ENCODE peak calls at places on chromosomes 13 and 19, in four cellular contexts. One of them, this sample, is unnamed.

GRCh38 chr19:33712268-33712667 is 84.4 kb upstream of the KCTD15 start:
- DNase-seq in GM23248: no peak
- DNase-seq in HCT116: no peak
- DNase-seq in DND-41: no peak
- DNase-seq in this sample: no peak

GRCh38 chr19:27997069-27997468 is 1215.9 kb downstream of the UQCRFS1 start:
- DNase-seq in GM23248: no peak
- DNase-seq in HCT116: no peak
- DNase-seq in DND-41: no peak
- DNase-seq in this sample: no peak

GRCh38 chr13:26037302-26037701 is 14.5 kb downstream of the SHISA2 start:
- DNase-seq in GM23248: no peak
- DNase-seq in HCT116: peak; percentile 23
- DNase-seq in DND-41: peak; percentile 53
- DNase-seq in this sample: peak; percentile 37

GRCh38 chr13:98157188-98157587 is 14.3 kb downstream of the FARP1 start:
- DNase-seq in GM23248: no peak
- DNase-seq in HCT116: no peak
- DNase-seq in DND-41: no peak
- DNase-seq in this sample: no peak

GRCh38 chr19:18274776-18275356 is 614 bp upstream of the IQCN start:
- DNase-seq in GM23248: peak; percentile 96
- DNase-seq in HCT116: no peak
- DNase-seq in DND-41: no peak
- DNase-seq in this sample: no peak

GRCh38 chr13:31198524-31198923 is 1.3 kb upstream of the B3GLCT start:
- DNase-seq in GM23248: no peak
- DNase-seq in HCT116: no peak
- DNase-seq in DND-41: no peak
- DNase-seq in this sample: no peak

GRCh38 chr13:73684286-73684685 is 449.9 kb downstream of the KLF12 start:
- DNase-seq in GM23248: no peak
- DNase-seq in HCT116: no peak
- DNase-seq in DND-41: no peak
- DNase-seq in this sample: no peak

GRCh38 chr13:105773887-105774538 is 761.4 kb downstream of the EFNB2 start:
- DNase-seq in GM23248: no peak
- DNase-seq in HCT116: peak; percentile 63
- DNase-seq in DND-41: peak; percentile 82
- DNase-seq in this sample: no peak

GRCh38 chr13:20828540-20829364 is 55.0 kb upstream of the EEF1AKMT1 start:
- DNase-seq in GM23248: peak; percentile 81
- DNase-seq in HCT116: peak; percentile 26
- DNase-seq in DND-41: peak; percentile 52
- DNase-seq in this sample: peak; percentile 68

GRCh38 chr13:99702687-99703319 is 201.5 kb downstream of the TM9SF2 start:
- DNase-seq in GM23248: no peak
- DNase-seq in HCT116: no peak
- DNase-seq in DND-41: no peak
- DNase-seq in this sample: no peak

GRCh38 chr19:4506449-4507149 is 11.7 kb downstream of the PLIN4 start:
- DNase-seq in GM23248: peak; percentile 75
- DNase-seq in HCT116: no peak
- DNase-seq in DND-41: no peak
- DNase-seq in this sample: no peak

GRCh38 chr13:33125821-33126570 is 109.8 kb downstream of the KL start:
- DNase-seq in GM23248: peak; percentile 96
- DNase-seq in HCT116: peak; percentile 87
- DNase-seq in DND-41: no peak
- DNase-seq in this sample: no peak

GRCh38 chr13:97280478-97280877 is 58.3 kb downstream of the MBNL2 start:
- DNase-seq in GM23248: peak; percentile 27
- DNase-seq in HCT116: no peak
- DNase-seq in DND-41: peak; percentile 10
- DNase-seq in this sample: no peak

GRCh38 chr13:95204231-95204765 is 97.0 kb downstream of the ABCC4 start:
- DNase-seq in GM23248: no peak
- DNase-seq in HCT116: no peak
- DNase-seq in DND-41: no peak
- DNase-seq in this sample: no peak

GRCh38 chr13:102642475-102642874 is 45.7 kb downstream of the TPP2 start:
- DNase-seq in GM23248: no peak
- DNase-seq in HCT116: no peak
- DNase-seq in DND-41: no peak
- DNase-seq in this sample: no peak

GRCh38 chr13:50386527-50387123 is 371.4 kb downstream of the KCNRG start:
- DNase-seq in GM23248: peak; percentile 10
- DNase-seq in HCT116: no peak
- DNase-seq in DND-41: no peak
- DNase-seq in this sample: no peak

GRCh38 chr13:48156466-48156865 is 61.6 kb upstream of the MED4 start:
- DNase-seq in GM23248: no peak
- DNase-seq in HCT116: peak; percentile 13
- DNase-seq in DND-41: peak; percentile 85
- DNase-seq in this sample: peak; percentile 27

GRCh38 chr13:75738841-75739240 is 102.7 kb downstream of the LMO7 start:
- DNase-seq in GM23248: no peak
- DNase-seq in HCT116: no peak
- DNase-seq in DND-41: no peak
- DNase-seq in this sample: no peak
- H2AFZ ChIP-seq in GM23248: no peak overlapping the region
- H2AFZ ChIP-seq in HCT116: no peak overlapping the region
- H2AFZ ChIP-seq in DND-41: no peak overlapping the region
- H2AFZ ChIP-seq in this sample: no peak overlapping the region

GRCh38 chr13:79197933-79198332 is 208.1 kb downstream of the RBM26 start:
- DNase-seq in GM23248: no peak
- DNase-seq in HCT116: no peak
- DNase-seq in DND-41: no peak
- DNase-seq in this sample: no peak

GRCh38 chr13:79194727-79195126 is 211.3 kb downstream of the RBM26 start:
- DNase-seq in GM23248: no peak
- DNase-seq in HCT116: no peak
- DNase-seq in DND-41: no peak
- DNase-seq in this sample: peak; percentile 29

GRCh38 chr13:79196366-79196765 is 209.7 kb downstream of the RBM26 start:
- DNase-seq in GM23248: no peak
- DNase-seq in HCT116: no peak
- DNase-seq in DND-41: no peak
- DNase-seq in this sample: no peak

GRCh38 chr13:79190932-79191331 is 215.1 kb downstream of the RBM26 start:
- DNase-seq in GM23248: no peak
- DNase-seq in HCT116: no peak
- DNase-seq in DND-41: no peak
- DNase-seq in this sample: peak; percentile 45

DNA sequence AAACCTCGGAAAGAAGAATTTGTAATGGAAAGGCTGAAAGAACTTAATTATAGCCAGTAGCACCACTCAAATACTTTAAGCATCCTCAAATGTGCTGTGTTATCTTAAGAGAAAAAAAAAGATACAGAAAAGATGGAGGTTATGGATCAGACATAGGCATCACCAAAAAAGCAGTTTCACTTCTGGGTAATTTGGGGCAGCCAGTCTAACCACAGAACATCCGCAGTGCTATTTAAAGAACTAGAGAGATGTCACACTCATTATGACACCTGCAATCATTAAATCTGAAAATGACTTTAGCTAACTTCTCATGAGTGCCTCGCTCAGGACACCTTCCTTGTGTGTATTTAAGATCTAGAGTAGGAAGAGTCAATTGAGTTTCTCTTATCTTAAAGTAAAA is 211.8 kb downstream of the RBM26 start:
- DNase-seq in GM23248: no peak
- DNase-seq in HCT116: no peak
- DNase-seq in DND-41: peak; percentile 51
- DNase-seq in this sample: peak; percentile 89
- H3K36me3 ChIP-seq in GM23248: no peaks in the 10 kb centered on the region
- H3K36me3 ChIP-seq in HCT116: no peaks in the 10 kb centered on the region
- H3K36me3 ChIP-seq in DND-41: no peaks in the 10 kb centered on the region
- H3K36me3 ChIP-seq in this sample: no peaks in the 10 kb centered on the region

DNA sequence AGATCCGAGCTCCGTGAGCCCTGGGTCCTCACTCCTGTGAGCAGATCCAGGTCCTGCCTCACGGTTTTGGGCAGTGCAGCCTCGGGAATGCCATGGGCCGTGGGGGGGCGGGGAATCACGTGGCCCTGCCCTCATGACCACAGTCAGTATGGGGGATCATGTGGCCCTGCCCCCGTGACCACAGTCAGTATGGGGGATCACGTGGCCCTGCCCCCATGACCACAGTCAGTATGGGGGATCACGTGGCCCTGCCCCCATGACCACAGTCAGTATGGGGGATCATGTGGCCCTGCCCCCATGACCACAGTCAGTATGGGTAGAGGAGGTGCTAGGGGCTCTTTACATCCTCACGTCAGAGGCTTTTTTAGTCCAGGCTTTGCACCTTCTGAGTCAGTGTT is 64.3 kb upstream of the F7 start:
- DNase-seq in GM23248: no peak
- DNase-seq in HCT116: no peak
- DNase-seq in DND-41: no peak
- DNase-seq in this sample: no peak
- H2AFZ ChIP-seq in GM23248: no peak overlapping the region
- H2AFZ ChIP-seq in HCT116: no peak overlapping the region
- H2AFZ ChIP-seq in DND-41: no peak overlapping the region
- H2AFZ ChIP-seq in this sample: no peak overlapping the region

GRCh38 chr19:13112555-13112954 is 4.0 kb downstream of the TRMT1 start:
- DNase-seq in GM23248: no peak
- DNase-seq in HCT116: no peak
- DNase-seq in DND-41: no peak
- DNase-seq in this sample: no peak
- H3K36me3 ChIP-seq in GM23248: peaks cover 17% of the 10 kb centered on the region
- H3K36me3 ChIP-seq in HCT116: peaks cover 33% of the 10 kb centered on the region
- H3K36me3 ChIP-seq in DND-41: peaks cover 44% of the 10 kb centered on the region
- H3K36me3 ChIP-seq in this sample: peaks cover 51% of the 10 kb centered on the region

DNA sequence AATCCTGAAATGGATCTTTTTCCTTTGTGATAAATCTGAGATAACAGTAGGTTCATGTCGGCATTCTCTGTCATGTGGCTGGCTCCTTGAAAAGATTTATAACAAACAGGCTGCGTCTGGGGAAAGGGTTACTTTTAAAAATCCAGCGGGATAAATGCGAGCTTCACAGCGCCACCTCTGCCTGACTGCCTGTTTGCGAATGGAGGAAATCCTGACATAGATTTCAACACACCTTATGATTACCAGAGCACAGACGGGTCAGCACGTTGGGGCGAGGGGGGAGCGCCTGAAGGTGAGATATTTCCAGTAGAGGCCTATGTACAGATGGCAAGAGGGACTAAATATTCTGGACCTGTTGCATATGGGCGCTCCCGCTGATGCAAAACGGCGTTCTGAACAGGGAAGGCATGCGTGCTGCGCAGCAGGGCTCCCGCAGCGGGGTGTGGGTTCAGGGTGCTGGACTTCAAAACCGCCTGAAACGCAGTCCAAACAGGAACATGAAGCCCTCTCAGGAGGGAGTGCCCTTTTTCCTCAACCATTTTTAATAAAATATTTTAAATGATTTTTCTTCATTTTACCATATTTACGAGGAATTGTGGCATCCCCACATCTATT is 445.3 kb upstream of the SGCG start:
- DNase-seq in GM23248: no peak
- DNase-seq in HCT116: no peak
- DNase-seq in DND-41: no peak
- DNase-seq in this sample: no peak
- H2AFZ ChIP-seq in GM23248: no peak overlapping the region
- H2AFZ ChIP-seq in HCT116: peak overlapping the region; percentile 81
- H2AFZ ChIP-seq in DND-41: no peak overlapping the region
- H2AFZ ChIP-seq in this sample: no peak overlapping the region

GRCh38 chr19:15122331-15123030 is 15.3 kb downstream of the SYDE1 start:
- DNase-seq in GM23248: no peak
- DNase-seq in HCT116: no peak
- DNase-seq in DND-41: no peak
- DNase-seq in this sample: no peak

GRCh38 chr19:15118789-15119494 is 11.7 kb downstream of the SYDE1 start:
- DNase-seq in GM23248: no peak
- DNase-seq in HCT116: no peak
- DNase-seq in DND-41: no peak
- DNase-seq in this sample: no peak

GRCh38 chr19:15118248-15118647 is 11.0 kb downstream of the SYDE1 start:
- DNase-seq in GM23248: no peak
- DNase-seq in HCT116: no peak
- DNase-seq in DND-41: no peak
- DNase-seq in this sample: no peak

GRCh38 chr19:15123031-15123890 is 16.1 kb downstream of the SYDE1 start:
- DNase-seq in GM23248: no peak
- DNase-seq in HCT116: no peak
- DNase-seq in DND-41: no peak
- DNase-seq in this sample: no peak

DNA sequence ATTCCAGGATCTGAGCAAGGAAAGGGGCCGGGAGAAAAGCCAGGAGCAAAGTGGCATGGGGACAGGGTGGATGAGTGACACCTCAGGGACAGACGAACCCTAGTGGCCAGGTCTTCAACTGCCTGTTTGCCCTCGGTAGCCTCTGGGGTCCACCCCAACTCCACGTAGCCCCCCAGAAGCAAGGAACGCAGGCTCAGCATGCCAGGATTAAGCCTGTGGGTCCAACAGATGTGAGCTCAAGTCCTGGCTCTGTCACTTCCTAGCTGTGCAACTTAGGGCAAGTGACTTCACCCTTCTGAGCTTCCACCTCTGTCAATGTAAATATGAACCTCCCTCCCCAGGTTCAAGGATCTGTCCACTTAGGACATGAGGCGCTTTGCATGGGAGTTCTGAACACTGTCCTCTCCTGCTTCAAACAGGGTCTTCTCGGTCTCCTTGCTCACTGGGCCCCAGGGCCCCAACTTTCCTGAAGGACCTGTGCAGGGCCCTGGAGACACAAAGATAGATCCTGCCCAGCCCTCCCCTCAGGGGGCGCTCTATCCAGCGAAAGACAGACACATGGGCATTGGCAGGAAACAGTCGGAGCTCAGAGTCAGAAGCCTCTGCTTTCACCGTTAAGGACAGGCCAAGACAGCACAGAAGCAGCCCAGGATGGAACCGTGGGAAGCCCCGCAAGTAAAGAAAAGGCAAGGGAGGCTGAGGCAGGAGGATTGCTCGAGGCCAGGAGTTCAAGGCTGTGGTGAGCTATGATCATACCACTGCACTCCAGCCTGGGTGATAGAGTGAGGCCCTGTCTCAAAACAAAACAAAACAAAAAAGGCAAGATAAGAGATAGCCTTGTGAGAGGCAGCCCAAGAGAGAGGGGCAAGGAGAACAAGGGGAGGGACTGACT is 13.2 kb downstream of the SYDE1 start:
- DNase-seq in GM23248: no peak
- DNase-seq in HCT116: no peak
- DNase-seq in DND-41: no peak
- DNase-seq in this sample: no peak
- H3K36me3 ChIP-seq in GM23248: peaks cover 5% of the 10 kb centered on the region
- H3K36me3 ChIP-seq in HCT116: peaks cover 30% of the 10 kb centered on the region
- H3K36me3 ChIP-seq in DND-41: peaks cover 75% of the 10 kb centered on the region
- H3K36me3 ChIP-seq in this sample: peaks cover 73% of the 10 kb centered on the region

GRCh38 chr13:113123226-113124150 is 889 bp downstream of the F10 start:
- DNase-seq in GM23248: peak; percentile 38
- DNase-seq in HCT116: no peak
- DNase-seq in DND-41: no peak
- DNase-seq in this sample: no peak

GRCh38 chr13:113121928-113122420 is 625 bp upstream of the F10 start:
- DNase-seq in GM23248: no peak
- DNase-seq in HCT116: no peak
- DNase-seq in DND-41: no peak
- DNase-seq in this sample: no peak

GRCh38 chr13:113121183-113121927 is 1.2 kb upstream of the F10 start:
- DNase-seq in GM23248: no peak
- DNase-seq in HCT116: no peak
- DNase-seq in DND-41: no peak
- DNase-seq in this sample: no peak

GRCh38 chr13:113124211-113125025 is 1.8 kb downstream of the F10 start:
- DNase-seq in GM23248: no peak
- DNase-seq in HCT116: no peak
- DNase-seq in DND-41: no peak
- DNase-seq in this sample: no peak

GRCh38 chr13:113122571-113123225 is at the start of gene F10:
- DNase-seq in GM23248: peak; percentile 78
- DNase-seq in HCT116: peak; percentile 50
- DNase-seq in DND-41: no peak
- DNase-seq in this sample: no peak
- H2AFZ ChIP-seq in GM23248: peak within 1 kb of the TSS; percentile 87
- H2AFZ ChIP-seq in HCT116: no peak within 1 kb of the TSS
- H2AFZ ChIP-seq in DND-41: no peak within 1 kb of the TSS
- H2AFZ ChIP-seq in this sample: no peak within 1 kb of the TSS